ENCODE peak calls at places on chromosomes 12 and 14, in five cellular contexts. One of them, this sample, is unnamed.
A peak's percentile ranks its signal among the peaks of the same experiment; 100 is the strongest.

GRCh38 chr12:11724888-11725310 is 75.4 kb downstream of the ETV6 start:
- DNase-seq in lower lobe of right lung: no peak
- DNase-seq in CD8-positive, alpha-beta T cell: no peak
- DNase-seq in sigmoid colon: no peak
- DNase-seq in neural progenitor cell: no peak
- DNase-seq in this sample: no peak

GRCh38 chr12:113214938-113215400 is 6.3 kb upstream of the TPCN1 start:
- DNase-seq in lower lobe of right lung: peak; percentile 61
- DNase-seq in sigmoid colon: peak; percentile 91
- DNase-seq in neural progenitor cell: no peak
- DNase-seq in CD8-positive, alpha-beta T cell: no peak
- DNase-seq in this sample: peak; percentile 49

GRCh38 chr12:50275545-50275944 is 7.8 kb downstream of the LIMA1 start:
- DNase-seq in CD8-positive, alpha-beta T cell: no peak
- DNase-seq in sigmoid colon: no peak
- DNase-seq in lower lobe of right lung: no peak
- DNase-seq in neural progenitor cell: no peak
- DNase-seq in this sample: no peak

GRCh38 chr12:21848192-21848591 is 73.7 kb upstream of the KCNJ8 start:
- DNase-seq in neural progenitor cell: no peak
- DNase-seq in lower lobe of right lung: no peak
- DNase-seq in sigmoid colon: no peak
- DNase-seq in CD8-positive, alpha-beta T cell: no peak
- DNase-seq in this sample: peak; percentile 54

GRCh38 chr12:91126516-91126915 is 15.2 kb upstream of the LUM start:
- DNase-seq in neural progenitor cell: no peak
- DNase-seq in lower lobe of right lung: no peak
- DNase-seq in sigmoid colon: no peak
- DNase-seq in CD8-positive, alpha-beta T cell: no peak
- DNase-seq in this sample: no peak

GRCh38 chr12:40622246-40622838 is 69.9 kb upstream of the CNTN1 start:
- DNase-seq in CD8-positive, alpha-beta T cell: no peak
- DNase-seq in sigmoid colon: no peak
- DNase-seq in lower lobe of right lung: peak; percentile 48
- DNase-seq in neural progenitor cell: peak; percentile 69
- DNase-seq in this sample: peak; percentile 90

GRCh38 chr12:78483767-78484315 is 380.7 kb upstream of the SYT1 start:
- DNase-seq in neural progenitor cell: no peak
- DNase-seq in lower lobe of right lung: no peak
- DNase-seq in CD8-positive, alpha-beta T cell: no peak
- DNase-seq in sigmoid colon: no peak
- DNase-seq in this sample: no peak

GRCh38 chr12:69966839-69967238 is 141.8 kb downstream of the MYRFL start:
- DNase-seq in lower lobe of right lung: no peak
- DNase-seq in neural progenitor cell: no peak
- DNase-seq in sigmoid colon: no peak
- DNase-seq in CD8-positive, alpha-beta T cell: no peak
- DNase-seq in this sample: no peak

GRCh38 chr12:3076730-3077571 is at the start of gene TSPAN9:
- DNase-seq in neural progenitor cell: peak; percentile 92
- DNase-seq in CD8-positive, alpha-beta T cell: peak; percentile 44
- DNase-seq in sigmoid colon: peak; percentile 93
- DNase-seq in lower lobe of right lung: peak; percentile 87
- DNase-seq in this sample: peak; percentile 94

GRCh38 chr14:104580961-104581360 is 1.4 kb downstream of the C14orf180 start:
- DNase-seq in CD8-positive, alpha-beta T cell: no peak
- DNase-seq in sigmoid colon: peak; percentile 72
- DNase-seq in lower lobe of right lung: no peak
- DNase-seq in neural progenitor cell: no peak
- DNase-seq in this sample: no peak

GRCh38 chr14:104035300-104035699 is 50.2 kb upstream of the ASPG start:
- DNase-seq in sigmoid colon: no peak
- DNase-seq in CD8-positive, alpha-beta T cell: no peak
- DNase-seq in lower lobe of right lung: no peak
- DNase-seq in neural progenitor cell: no peak
- DNase-seq in this sample: no peak

GRCh38 chr12:112124918-112125249 is 476 bp upstream of the TRAFD1 start:
- DNase-seq in lower lobe of right lung: no peak
- DNase-seq in CD8-positive, alpha-beta T cell: no peak
- DNase-seq in neural progenitor cell: no peak
- DNase-seq in sigmoid colon: no peak
- DNase-seq in this sample: no peak

GRCh38 chr12:65886996-65887395 is 62.7 kb downstream of the HMGA2 start:
- DNase-seq in lower lobe of right lung: no peak
- DNase-seq in sigmoid colon: no peak
- DNase-seq in CD8-positive, alpha-beta T cell: no peak
- DNase-seq in neural progenitor cell: no peak
- DNase-seq in this sample: no peak

GRCh38 chr14:100278702-100279101 is 27.5 kb downstream of the SLC25A29 start:
- DNase-seq in neural progenitor cell: no peak
- DNase-seq in sigmoid colon: no peak
- DNase-seq in lower lobe of right lung: peak; percentile 70
- DNase-seq in CD8-positive, alpha-beta T cell: no peak
- DNase-seq in this sample: peak; percentile 34

GRCh38 chr12:74899031-74899829 is 310.4 kb downstream of the KCNC2 start:
- DNase-seq in lower lobe of right lung: no peak
- DNase-seq in sigmoid colon: no peak
- DNase-seq in neural progenitor cell: no peak
- DNase-seq in CD8-positive, alpha-beta T cell: no peak
- DNase-seq in this sample: no peak

GRCh38 chr14:21978184-21978998 is 304.8 kb upstream of the OR4E1 start:
- DNase-seq in CD8-positive, alpha-beta T cell: no peak
- DNase-seq in neural progenitor cell: peak; percentile 75
- DNase-seq in lower lobe of right lung: peak; percentile 51
- DNase-seq in sigmoid colon: peak; percentile 64
- DNase-seq in this sample: peak; percentile 88

GRCh38 chr12:109139360-109139759 is 23.0 kb downstream of the ACACB start:
- DNase-seq in lower lobe of right lung: no peak
- DNase-seq in neural progenitor cell: no peak
- DNase-seq in sigmoid colon: peak; percentile 55
- DNase-seq in CD8-positive, alpha-beta T cell: no peak
- DNase-seq in this sample: no peak

GRCh38 chr14:88289996-88290395 is 33.1 kb downstream of the KCNK10 start:
- DNase-seq in lower lobe of right lung: no peak
- DNase-seq in CD8-positive, alpha-beta T cell: no peak
- DNase-seq in sigmoid colon: no peak
- DNase-seq in neural progenitor cell: peak; percentile 16
- DNase-seq in this sample: no peak

GRCh38 chr12:105740970-105741725 is 397.6 kb downstream of the NUAK1 start:
- DNase-seq in lower lobe of right lung: no peak
- DNase-seq in CD8-positive, alpha-beta T cell: no peak
- DNase-seq in neural progenitor cell: no peak
- DNase-seq in sigmoid colon: peak; percentile 70
- DNase-seq in this sample: no peak
- H3K27ac ChIP-seq in lower lobe of right lung: peak overlapping the region; percentile 9
- H3K27ac ChIP-seq in CD8-positive, alpha-beta T cell: no peak overlapping the region
- H3K27ac ChIP-seq in neural progenitor cell: no peak overlapping the region
- H3K27ac ChIP-seq in sigmoid colon: peak overlapping the region; percentile 36
- H3K27ac ChIP-seq in this sample: peak overlapping the region; percentile 80

GRCh38 chr12:133235401-133236112 is at the start of gene ANHX:
- DNase-seq in neural progenitor cell: no peak
- DNase-seq in CD8-positive, alpha-beta T cell: no peak
- DNase-seq in lower lobe of right lung: no peak
- DNase-seq in sigmoid colon: no peak
- DNase-seq in this sample: no peak
- TF ChIP-seq CTCF in neural progenitor cell: no peak
- TF ChIP-seq CTCF in CD8-positive, alpha-beta T cell: no peak
- TF ChIP-seq CTCF in lower lobe of right lung: no peak
- TF ChIP-seq CTCF in sigmoid colon: no peak
- TF ChIP-seq CTCF in this sample: no peak

DNA sequence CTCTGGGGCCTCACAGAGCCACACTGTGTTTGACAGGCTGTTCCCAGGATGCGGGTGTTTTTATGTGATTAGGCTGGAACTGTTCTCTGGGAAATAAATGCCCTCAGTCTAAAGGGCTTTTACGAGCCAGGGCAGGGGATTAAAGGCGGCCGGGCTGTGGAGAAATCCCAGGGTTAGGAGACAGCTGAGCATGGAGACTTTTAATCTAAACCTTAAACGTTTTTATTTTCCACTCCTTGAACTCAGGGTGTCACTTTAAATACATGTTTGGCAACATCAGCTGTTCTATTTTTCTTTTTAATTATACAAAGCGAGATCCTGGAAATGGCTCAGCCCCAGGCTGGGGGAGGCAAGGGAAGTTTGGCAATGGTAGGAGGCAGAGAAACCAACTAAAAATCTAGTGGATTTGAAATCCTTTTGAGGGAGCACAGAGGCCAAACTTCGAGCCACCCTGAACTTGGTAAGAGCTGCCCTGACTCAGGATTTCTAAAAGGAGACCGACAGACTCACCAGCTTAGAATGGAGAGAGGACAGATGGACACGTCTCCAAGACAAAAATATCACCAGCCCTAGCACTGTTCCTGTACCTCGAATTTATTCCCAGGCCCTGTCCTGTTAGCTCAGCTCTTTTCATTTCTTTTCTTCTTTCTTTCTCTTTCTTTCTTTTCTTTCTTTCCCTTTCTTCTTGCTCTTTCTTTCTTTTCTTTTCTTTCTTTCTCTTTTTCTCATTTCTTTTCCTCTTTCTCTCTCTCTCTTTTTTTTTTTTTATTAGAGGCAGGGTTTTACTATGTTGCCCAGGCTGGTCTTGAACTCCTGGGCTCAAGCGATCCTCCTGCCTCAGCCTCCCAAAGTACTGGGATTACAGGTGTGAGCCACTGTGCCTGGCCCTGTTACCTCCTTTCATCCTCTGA is 15.8 kb upstream of the ORAI1 start:
- DNase-seq in neural progenitor cell: peak; percentile 68
- DNase-seq in sigmoid colon: peak; percentile 89
- DNase-seq in lower lobe of right lung: no peak
- DNase-seq in CD8-positive, alpha-beta T cell: no peak
- DNase-seq in this sample: peak; percentile 35
- H3K27ac ChIP-seq in neural progenitor cell: peak overlapping the region; percentile 81
- H3K27ac ChIP-seq in sigmoid colon: peak overlapping the region; percentile 79
- H3K27ac ChIP-seq in lower lobe of right lung: no peak overlapping the region
- H3K27ac ChIP-seq in CD8-positive, alpha-beta T cell: no peak overlapping the region
- H3K27ac ChIP-seq in this sample: peak overlapping the region; percentile 77

GRCh38 chr14:93953263-93953662 is 23.1 kb downstream of the ASB2 start:
- DNase-seq in CD8-positive, alpha-beta T cell: no peak
- DNase-seq in neural progenitor cell: peak; percentile 52
- DNase-seq in lower lobe of right lung: no peak
- DNase-seq in sigmoid colon: no peak
- DNase-seq in this sample: peak; percentile 79
- TF ChIP-seq CTCF in CD8-positive, alpha-beta T cell: no peak
- TF ChIP-seq CTCF in neural progenitor cell: peak; percentile 38
- TF ChIP-seq CTCF in lower lobe of right lung: no peak
- TF ChIP-seq CTCF in sigmoid colon: peak; percentile 29
- TF ChIP-seq CTCF in this sample: peak; percentile 64

GRCh38 chr14:102264355-102264754 is 40.6 kb downstream of the MOK start:
- DNase-seq in lower lobe of right lung: no peak
- DNase-seq in neural progenitor cell: no peak
- DNase-seq in sigmoid colon: no peak
- DNase-seq in CD8-positive, alpha-beta T cell: no peak
- DNase-seq in this sample: no peak

GRCh38 chr14:102262894-102263462 is 42.0 kb downstream of the MOK start:
- DNase-seq in neural progenitor cell: peak; percentile 62
- DNase-seq in lower lobe of right lung: no peak
- DNase-seq in sigmoid colon: no peak
- DNase-seq in CD8-positive, alpha-beta T cell: no peak
- DNase-seq in this sample: peak; percentile 65

GRCh38 chr14:102264775-102265174 is 40.2 kb downstream of the MOK start:
- DNase-seq in sigmoid colon: no peak
- DNase-seq in lower lobe of right lung: no peak
- DNase-seq in neural progenitor cell: no peak
- DNase-seq in CD8-positive, alpha-beta T cell: no peak
- DNase-seq in this sample: no peak
- H3K27ac ChIP-seq in sigmoid colon: peak overlapping the region; percentile 11
- H3K27ac ChIP-seq in lower lobe of right lung: peak overlapping the region; percentile 41
- H3K27ac ChIP-seq in neural progenitor cell: no peak overlapping the region
- H3K27ac ChIP-seq in CD8-positive, alpha-beta T cell: no peak overlapping the region
- H3K27ac ChIP-seq in this sample: no peak overlapping the region

GRCh38 chr14:47539065-47539464 is 136.3 kb downstream of the MDGA2 start:
- DNase-seq in sigmoid colon: no peak
- DNase-seq in neural progenitor cell: peak; percentile 38
- DNase-seq in CD8-positive, alpha-beta T cell: no peak
- DNase-seq in lower lobe of right lung: no peak
- DNase-seq in this sample: peak; percentile 71
- TF ChIP-seq CTCF in sigmoid colon: no peak
- TF ChIP-seq CTCF in neural progenitor cell: peak; percentile 60
- TF ChIP-seq CTCF in CD8-positive, alpha-beta T cell: no peak
- TF ChIP-seq CTCF in lower lobe of right lung: peak; percentile 29
- TF ChIP-seq CTCF in this sample: peak; percentile 70

GRCh38 chr12:57342207-57342691 is 88.6 kb downstream of the R3HDM2 start:
- DNase-seq in sigmoid colon: no peak
- DNase-seq in CD8-positive, alpha-beta T cell: no peak
- DNase-seq in lower lobe of right lung: peak; percentile 50
- DNase-seq in neural progenitor cell: peak; percentile 41
- DNase-seq in this sample: peak; percentile 83

GRCh38 chr12:57347284-57347683 is 83.6 kb downstream of the R3HDM2 start:
- DNase-seq in neural progenitor cell: no peak
- DNase-seq in sigmoid colon: no peak
- DNase-seq in lower lobe of right lung: no peak
- DNase-seq in CD8-positive, alpha-beta T cell: no peak
- DNase-seq in this sample: no peak

GRCh38 chr12:57343703-57344378 is 87.0 kb downstream of the R3HDM2 start:
- DNase-seq in sigmoid colon: no peak
- DNase-seq in CD8-positive, alpha-beta T cell: no peak
- DNase-seq in neural progenitor cell: no peak
- DNase-seq in lower lobe of right lung: no peak
- DNase-seq in this sample: no peak

GRCh38 chr12:57340104-57340503 is 89.1 kb upstream of the STAC3 start:
- DNase-seq in sigmoid colon: peak; percentile 82
- DNase-seq in neural progenitor cell: peak; percentile 2
- DNase-seq in CD8-positive, alpha-beta T cell: no peak
- DNase-seq in lower lobe of right lung: peak; percentile 60
- DNase-seq in this sample: no peak

DNA sequence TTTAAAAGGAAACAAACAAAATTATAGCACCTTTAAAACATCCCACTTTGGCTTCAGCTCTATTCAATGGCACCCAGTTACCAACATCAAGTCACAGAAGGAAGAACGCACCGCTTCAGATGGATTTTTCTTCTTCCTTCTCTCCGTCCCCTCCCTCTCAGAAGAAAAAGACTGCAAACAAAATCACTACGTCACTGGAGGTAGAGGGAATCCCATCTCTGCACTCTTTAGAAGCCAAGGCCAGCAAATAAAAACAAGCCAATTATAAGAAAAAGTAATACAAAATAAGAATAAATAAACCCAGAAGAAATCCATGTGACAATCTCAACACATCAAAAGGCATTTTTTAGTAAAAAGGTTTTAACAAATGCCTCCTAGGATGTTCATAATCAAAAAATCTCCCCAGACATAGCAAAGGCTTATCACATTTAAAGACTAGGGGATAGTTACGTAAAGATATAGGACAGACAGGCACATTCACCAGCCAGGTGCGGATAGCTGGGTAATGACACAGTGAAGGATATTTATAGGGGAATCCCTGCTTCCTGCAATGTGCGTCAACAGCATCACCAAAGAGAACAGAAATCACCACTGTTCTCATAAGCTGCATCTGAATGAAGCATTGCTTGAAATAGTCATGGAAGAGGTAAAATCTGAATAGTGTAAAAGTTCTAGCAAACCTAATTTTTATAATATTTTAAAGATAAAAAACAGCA is 89.4 kb downstream of the R3HDM2 start:
- DNase-seq in sigmoid colon: no peak
- DNase-seq in neural progenitor cell: no peak
- DNase-seq in CD8-positive, alpha-beta T cell: no peak
- DNase-seq in lower lobe of right lung: no peak
- DNase-seq in this sample: no peak
- H3K27ac ChIP-seq in sigmoid colon: no peak overlapping the region
- H3K27ac ChIP-seq in neural progenitor cell: peak overlapping the region; percentile 21
- H3K27ac ChIP-seq in CD8-positive, alpha-beta T cell: no peak overlapping the region
- H3K27ac ChIP-seq in lower lobe of right lung: no peak overlapping the region
- H3K27ac ChIP-seq in this sample: no peak overlapping the region